ENCODE peak calls at places on chromosome 19, in six cellular contexts. G, S, P, Z, I and W are unnamed samples.

GRCh38 chr19:41944336-41944735 is 14.8 kb downstream of the RABAC1 start:
- DNase-seq in Z (no peak), S (no peak), I (no peak), P (no peak), G (no peak), W (no peak)

GRCh38 chr19:2129892-2130770 is 21.2 kb downstream of the AP3D1 start:
- DNase-seq in P (no peak), I (no peak), G (no peak), Z (no peak), S (no peak), W (no peak)

GRCh38 chr19:39679791-39680168 is 24.1 kb downstream of the LGALS16 start:
- DNase-seq in P (no peak), S (no peak), Z (no peak), I (no peak), G (no peak), W (no peak)

GRCh38 chr19:33956941-33957340 is 160.3 kb downstream of the KCTD15 start:
- DNase-seq in Z (no peak), G (no peak), S (no peak), P (no peak), I (peak), W (no peak)

GRCh38 chr19:5719274-5719960 is 529 bp downstream of the LONP1 start:
- DNase-seq in Z (peak), S (peak), P (no peak), I (peak), G (no peak), W (peak)

GRCh38 chr19:41740415-41741243 is 14.7 kb upstream of the CEACAM6 start:
- DNase-seq in G (no peak), I (no peak), P (no peak), Z (no peak), S (no peak), W (no peak)

GRCh38 chr19:10718205-10719196 is 622 bp downstream of the DNM2 start:
- DNase-seq in I (peak), S (peak), G (no peak), Z (peak), P (no peak), W (peak)

GRCh38 chr19:2807379-2808128 is 12.1 kb upstream of the ZNF554 start:
- DNase-seq in P (no peak), Z (no peak), S (no peak), I (no peak), G (no peak), W (no peak)

GRCh38 chr19:10501971-10502523 is 1.1 kb downstream of the KEAP1 start:
- DNase-seq in P (peak), G (no peak), Z (peak), I (peak), S (peak), W (peak)

GRCh38 chr19:590396-590745 is 690 bp downstream of the HCN2 start:
- DNase-seq in Z (peak), G (no peak), I (no peak), S (peak), P (no peak), W (no peak)

GRCh38 chr19:46783670-46784069 is 4.7 kb downstream of the SLC1A5 start:
- DNase-seq in S (no peak), Z (no peak), I (no peak), G (no peak), P (no peak), W (no peak)

GRCh38 chr19:36373638-36374156 is 5.3 kb downstream of the ZFP14 start:
- DNase-seq in S (no peak), G (no peak), I (no peak), P (no peak), Z (no peak), W (no peak)

GRCh38 chr19:8515317-8515716 is 1.4 kb upstream of the ZNF414 start:
- DNase-seq in I (no peak), S (no peak), P (no peak), Z (no peak), G (no peak), W (no peak)

GRCh38 chr19:33260628-33261418 is 35.2 kb upstream of the SLC7A10 start:
- DNase-seq in P (no peak), G (no peak), Z (no peak), I (no peak), S (no peak), W (no peak)

GRCh38 chr19:40681039-40681438 is 9.4 kb downstream of the NUMBL start:
- DNase-seq in I (no peak), P (no peak), S (no peak), Z (no peak), G (no peak), W (no peak)

GRCh38 chr19:4057913-4058695 is 8.6 kb downstream of the ZBTB7A start:
- DNase-seq in P (peak), Z (peak), I (no peak), S (peak), G (no peak), W (peak)

GRCh38 chr19:50328257-50329145 is 676 bp downstream of the KCNC3 start:
- DNase-seq in P (peak), Z (peak), S (no peak), I (peak), G (no peak), W (no peak)

GRCh38 chr19:49801966-49802661 is 11.0 kb downstream of the FUZ start:
- DNase-seq in P (peak), G (peak), S (peak), I (peak), Z (no peak), W (peak)

GRCh38 chr19:34350161-34350561 is 14.8 kb upstream of the GPI start:
- DNase-seq in I (no peak), G (no peak), S (peak), Z (no peak), P (no peak), W (no peak)

GRCh38 chr19:55156202-55157063 is 1.1 kb downstream of the TNNI3 start:
- DNase-seq in P (peak), G (peak), I (peak), Z (no peak), S (peak), W (peak)

GRCh38 chr19:58357798-58358145 is 4.5 kb upstream of the A1BG start:
- DNase-seq in I (no peak), G (no peak), S (no peak), Z (no peak), P (peak), W (no peak)

GRCh38 chr19:5308471-5309437 is 31.9 kb downstream of the PTPRS start:
- DNase-seq in I (no peak), S (peak), G (no peak), P (no peak), Z (no peak), W (no peak)

GRCh38 chr19:55384576-55385235 is 614 bp upstream of the TMEM238 start:
- DNase-seq in G (no peak), S (no peak), Z (no peak), P (no peak), I (peak), W (no peak)

GRCh38 chr19:18735752-18736151 is 52.3 kb downstream of the CRTC1 start:
- DNase-seq in S (no peak), G (no peak), I (no peak), P (no peak), Z (no peak), W (no peak)
- H4K91ac ChIP-seq in S (no peak), G (no peak), I (no peak), P (no peak), Z (no peak), W (no peak)

DNA sequence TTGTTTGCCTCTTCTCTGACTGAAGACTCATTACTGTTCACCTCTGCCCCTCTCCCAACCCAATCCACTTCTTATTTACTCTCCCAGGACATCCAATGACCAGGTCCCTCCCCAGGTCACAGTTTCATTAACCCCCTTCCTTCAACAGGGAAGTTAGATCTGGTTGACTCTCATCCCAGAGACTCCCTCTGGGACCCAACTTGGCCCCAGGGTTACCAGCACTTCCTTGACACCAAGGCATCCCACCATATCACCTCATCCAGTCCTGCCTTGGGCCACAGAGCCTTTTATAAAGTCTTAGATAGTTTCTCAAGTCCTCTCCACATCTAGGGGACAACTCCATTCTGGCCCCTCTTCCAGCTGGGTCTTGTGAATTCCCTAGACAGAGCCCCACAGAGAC is 470.6 kb upstream of the TSHZ3 start:
- DNase-seq in S (no peak), Z (no peak), P (no peak), G (no peak), I (no peak), W (no peak)
- H4K91ac ChIP-seq in S (no peak), Z (no peak), P (no peak), G (no peak), I (no peak), W (no peak)

DNA sequence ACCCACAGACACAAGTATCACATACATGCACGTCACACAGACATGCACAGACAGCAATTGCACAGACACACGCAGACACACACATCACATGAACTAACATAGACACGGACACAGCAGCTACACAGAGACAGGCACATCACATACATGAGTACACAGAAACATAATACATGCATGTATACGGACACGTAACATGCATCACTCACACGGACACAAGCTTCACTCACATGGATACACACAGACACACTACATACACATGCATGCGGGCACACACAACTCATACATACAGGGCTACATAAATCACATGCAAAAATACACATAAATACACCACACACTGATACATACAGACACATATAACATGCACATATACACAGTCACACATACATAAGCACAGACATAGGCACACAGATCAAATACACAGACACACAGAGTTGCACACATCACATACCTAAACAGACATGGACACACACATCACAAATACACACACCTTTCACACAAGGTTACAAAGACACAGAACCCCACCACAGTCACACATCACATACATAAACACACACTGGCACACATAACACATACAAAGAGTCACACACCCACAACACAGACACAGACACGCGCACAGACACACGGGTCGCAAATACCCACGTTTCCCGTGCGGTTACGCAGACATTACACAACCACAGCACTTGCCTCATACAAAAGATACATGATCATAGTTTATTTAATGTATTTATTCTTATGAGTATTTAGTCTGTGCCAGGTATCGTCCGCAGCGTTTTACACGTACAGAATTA is 1.1 kb upstream of the LMTK3 start:
- DNase-seq in Z (peak), S (no peak), P (no peak), I (no peak), G (no peak), W (no peak)
- H4K91ac ChIP-seq in Z (no peak), S (no peak), P (no peak), I (peak), G (peak), W (no peak)

GRCh38 chr19:19185853-19186728 is 5.9 kb downstream of the BORCS8 start:
- DNase-seq in Z (peak), P (peak), G (peak), S (peak), I (peak), W (peak)

GRCh38 chr19:19179548-19180441 is 9.7 kb upstream of the MEF2B start:
- DNase-seq in G (no peak), I (no peak), P (no peak), S (no peak), Z (no peak), W (no peak)

GRCh38 chr19:19176950-19177349 is 6.9 kb upstream of the MEF2B start:
- DNase-seq in S (no peak), G (no peak), P (no peak), I (no peak), Z (no peak), W (no peak)

GRCh38 chr19:19186742-19187141 is 5.2 kb downstream of the BORCS8 start:
- DNase-seq in I (no peak), Z (no peak), P (no peak), G (no peak), S (no peak), W (no peak)

GRCh38 chr19:19181614-19182013 is 10.3 kb downstream of the BORCS8 start:
- DNase-seq in P (no peak), S (no peak), Z (no peak), I (no peak), G (no peak), W (no peak)
- H4K91ac ChIP-seq in P (no peak), S (no peak), Z (no peak), I (no peak), G (no peak), W (no peak)